ENCODE peak calls at places on chromosomes 16 and 17, in seven cellular contexts. A, S, W, P, R, C and L are unnamed samples.

GRCh38 chr17:12492450-12492849 is 173.2 kb upstream of the MYOCD start:
- DNase-seq in C (no peak), S (no peak), P (peak; percentile 7), W (no peak), A (no peak), R (no peak), L (no peak)

GRCh38 chr16:57732011-57732410 is 3.6 kb upstream of the KATNB1 start:
- DNase-seq in R (no peak), W (no peak), S (no peak), A (no peak), C (no peak), P (no peak), L (no peak)

GRCh38 chr16:35176449-35176848 is 1717.0 kb downstream of the TP53TG3F start:
- DNase-seq in A (no peak), W (no peak), S (no peak), R (no peak), P (no peak), C (no peak), L (no peak)

GRCh38 chr17:6509295-6509771 is 47.0 kb downstream of the PITPNM3 start:
- DNase-seq in S (peak; percentile 39), P (no peak), C (peak; percentile 55), W (no peak), R (no peak), A (no peak), L (no peak)

GRCh38 chr17:52476638-52477313 is 318.3 kb upstream of the CA10 start:
- DNase-seq in A (no peak), S (no peak), W (no peak), P (no peak), R (no peak), C (no peak), L (no peak)

GRCh38 chr17:13228711-13229110 is 210.9 kb upstream of the ELAC2 start:
- DNase-seq in C (no peak), S (no peak), R (no peak), A (no peak), P (no peak), W (no peak), L (no peak)

GRCh38 chr16:11565665-11566064 is 21.1 kb downstream of the LITAF start:
- DNase-seq in A (no peak), C (no peak), P (no peak), W (no peak), S (no peak), R (no peak), L (no peak)

GRCh38 chr16:66489818-66490217 is 60.1 kb downstream of the TK2 start:
- DNase-seq in W (no peak), S (no peak), R (no peak), A (no peak), P (no peak), C (peak; percentile 36), L (no peak)

GRCh38 chr16:50797456-50797855 is 55.6 kb downstream of the CYLD start:
- DNase-seq in W (no peak), A (no peak), S (no peak), P (no peak), R (no peak), C (no peak), L (no peak)

GRCh38 chr17:76707985-76708807 is 2.6 kb downstream of the MXRA7 start:
- DNase-seq in A (no peak), P (no peak), R (no peak), W (no peak), C (peak; percentile 73), S (peak; percentile 93), L (no peak)

GRCh38 chr17:79936661-79937434 is 97.6 kb upstream of the CBX4 start:
- DNase-seq in W (no peak), R (no peak), A (no peak), P (no peak), S (no peak), C (no peak), L (no peak)

GRCh38 chr17:61251939-61252865 is 147.4 kb upstream of the TBX2 start:
- DNase-seq in C (peak; percentile 95), W (peak; percentile 97), A (peak; percentile 84), R (no peak), S (no peak), P (peak; percentile 88), L (peak; percentile 60)

GRCh38 chr16:67150058-67150832 is 553 bp downstream of the B3GNT9 start:
- DNase-seq in P (peak; percentile 63), C (peak; percentile 78), A (no peak), S (peak; percentile 83), W (no peak), R (no peak), L (no peak)

GRCh38 chr17:8117367-8117979 is 841 bp downstream of the ALOXE3 start:
- DNase-seq in P (no peak), R (no peak), A (no peak), S (no peak), C (no peak), W (no peak), L (no peak)

GRCh38 chr17:50865060-50865867 is 890 bp downstream of the TOB1 start:
- DNase-seq in A (peak; percentile 53), C (peak; percentile 85), P (peak; percentile 63), S (peak; percentile 68), W (peak; percentile 74), R (peak; percentile 34), L (peak; percentile 60)

GRCh38 chr17:62307196-62307595 is 73.2 kb upstream of the EFCAB3 start:
- DNase-seq in A (no peak), P (no peak), W (no peak), C (no peak), S (no peak), R (no peak), L (no peak)

GRCh38 chr16:56347670-56348069 is 77.7 kb downstream of the AMFR start:
- DNase-seq in R (no peak), C (no peak), S (no peak), P (no peak), W (no peak), A (no peak), L (no peak)

GRCh38 chr17:35068249-35068648 is 4.7 kb upstream of the RFFL start:
- DNase-seq in S (no peak), R (no peak), A (no peak), W (no peak), P (no peak), C (no peak), L (no peak)

GRCh38 chr17:68142595-68142994 is 105.2 kb upstream of the AMZ2 start:
- DNase-seq in C (no peak), A (no peak), S (no peak), W (no peak), R (no peak), P (no peak), L (no peak)

GRCh38 chr17:16325964-16326363 is 27.3 kb downstream of the CENPV start:
- DNase-seq in P (no peak), R (no peak), S (no peak), W (no peak), C (no peak), A (no peak), L (no peak)

DNA sequence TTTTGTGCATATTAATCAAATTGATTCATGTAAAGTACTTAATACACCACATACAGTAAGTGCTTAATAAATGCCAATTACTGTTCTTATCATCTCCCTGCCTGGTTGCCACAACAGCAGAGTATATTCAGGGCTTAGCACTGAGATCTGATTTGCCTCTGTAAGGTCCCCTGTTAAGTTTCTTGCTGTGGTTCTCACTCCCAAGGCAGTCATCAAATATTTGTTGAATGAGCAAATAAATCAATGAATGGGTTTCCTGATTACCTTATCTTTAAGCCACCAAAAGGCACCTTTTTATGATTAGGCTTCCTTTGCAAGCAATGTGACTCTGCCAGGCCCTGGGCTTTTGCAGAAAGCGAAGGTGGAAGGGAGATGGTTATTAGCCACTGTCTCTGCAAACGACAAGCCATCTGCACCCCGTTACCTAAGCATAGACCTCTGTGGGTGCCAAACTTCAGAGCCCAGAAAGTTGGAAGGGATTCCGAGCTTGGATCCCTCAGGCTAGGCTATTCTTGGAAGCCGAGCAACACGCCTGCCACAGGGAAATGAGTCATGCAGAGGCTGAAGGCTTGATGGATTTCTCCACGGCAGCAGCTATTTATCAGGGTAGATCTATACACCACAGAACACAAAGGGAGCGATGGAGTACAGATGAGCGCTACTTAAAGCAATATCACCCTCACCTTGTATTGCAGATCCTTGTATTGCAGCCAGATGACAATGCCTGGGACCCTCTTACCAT is 102.0 kb downstream of the GRIN2A start:
- DNase-seq in P (peak; percentile 73), S (no peak), A (no peak), W (no peak), R (peak; percentile 15), C (peak; percentile 73), L (peak; percentile 57)
- TF ChIP-seq POLR2AphosphoS5 in P (no peak), S (no peak), A (no peak), W (no peak), R (no peak), C (peak; percentile 59), L (no peak)

GRCh38 chr16:79598341-79599181 is 2.0 kb downstream of the MAF start:
- DNase-seq in S (peak; percentile 71), R (no peak), A (peak; percentile 41), C (peak; percentile 83), P (no peak), W (peak; percentile 62), L (peak; percentile 38)
- TF ChIP-seq POLR2AphosphoS5 in S (no peak), R (no peak), A (peak; percentile 54), C (peak; percentile 54), P (no peak), W (peak; percentile 9), L (no peak)

GRCh38 chr17:48620497-48621139 is 5.5 kb upstream of the HOXB8 start:
- DNase-seq in W (no peak), S (no peak), R (no peak), P (no peak), C (no peak), A (no peak), L (no peak)
- TF ChIP-seq POLR2AphosphoS5 in W (no peak), S (no peak), R (peak; percentile 22), P (no peak), C (no peak), A (no peak), L (no peak)

GRCh38 chr17:20999841-21000532 is 42.8 kb downstream of the USP22 start:
- DNase-seq in R (no peak), W (no peak), P (no peak), S (no peak), A (no peak), C (no peak), L (peak; percentile 84)

GRCh38 chr17:20998571-20999043 is 44.2 kb downstream of the USP22 start:
- DNase-seq in S (no peak), W (no peak), A (no peak), R (no peak), P (no peak), C (no peak), L (no peak)

GRCh38 chr17:20997711-20998570 is 44.9 kb downstream of the USP22 start:
- DNase-seq in P (no peak), C (peak; percentile 59), W (no peak), R (no peak), A (no peak), S (peak; percentile 53), L (no peak)

GRCh38 chr17:20996724-20997615 is 45.8 kb downstream of the USP22 start:
- DNase-seq in P (no peak), A (peak; percentile 1), W (no peak), S (no peak), R (no peak), C (peak; percentile 52), L (no peak)

DNA sequence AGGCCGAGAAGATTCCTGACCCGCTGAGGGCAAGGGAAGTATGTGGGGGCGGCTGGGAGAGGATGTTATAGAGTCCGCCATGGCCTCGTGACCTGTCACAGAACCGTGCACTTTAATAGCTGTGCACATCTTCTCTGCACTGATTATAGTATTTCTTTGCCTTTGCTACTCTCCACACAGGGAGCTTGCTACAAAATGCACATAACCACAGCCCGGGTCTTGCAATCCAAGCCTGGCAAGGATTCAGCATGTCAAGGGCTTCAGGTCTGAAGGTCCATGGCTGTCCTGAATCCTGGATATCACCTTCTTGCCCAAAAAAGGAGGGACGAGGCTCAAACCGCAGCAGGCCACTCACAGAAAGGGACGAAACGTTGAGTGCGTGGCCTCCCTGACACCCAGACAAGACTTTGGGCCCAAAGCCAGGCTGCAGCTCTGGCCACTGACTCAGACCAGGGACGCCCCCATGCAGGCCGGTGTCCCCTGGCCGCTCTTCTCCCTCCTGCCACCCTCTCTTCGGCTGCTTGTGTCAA is 43.7 kb downstream of the USP22 start:
- DNase-seq in R (no peak), S (no peak), C (no peak), P (no peak), A (no peak), W (peak; percentile 42), L (no peak)
- TF ChIP-seq POLR2AphosphoS5 in R (peak; percentile 47), S (no peak), C (peak; percentile 43), P (no peak), A (peak; percentile 25), W (no peak), L (peak; percentile 5)